ENCODE peak calls at places on chromosomes 4 and X, in four cellular contexts. T, Y, C and U are unnamed samples.

GRCh38 chrX:38095971-38096529 is 89.7 kb downstream of the SYTL5 start:
- DNase-seq in T (no peak), Y (peak), C (no peak), U (no peak)

GRCh38 chr4:153019906-153020305 is 83.8 kb downstream of the FHDC1 start:
- DNase-seq in T (no peak), Y (no peak), C (no peak), U (no peak)

GRCh38 chr4:105622269-105622668 is 69.8 kb downstream of the ARHGEF38 start:
- DNase-seq in T (no peak), Y (peak), C (no peak), U (no peak)

GRCh38 chrX:136214551-136214950 is 36.6 kb downstream of the MAP7D3 start:
- DNase-seq in T (no peak), Y (peak), C (no peak), U (no peak)

GRCh38 chr4:139873111-139873866 is 207.7 kb downstream of the MGST2 start:
- DNase-seq in T (no peak), Y (peak), C (no peak), U (no peak)

GRCh38 chr4:79241846-79242245 is 84.0 kb downstream of the NAA11 start:
- DNase-seq in T (no peak), Y (peak), C (no peak), U (no peak)

GRCh38 chr4:184805462-184806245 is 20.1 kb downstream of the ACSL1 start:
- DNase-seq in T (no peak), Y (no peak), C (no peak), U (peak)

GRCh38 chr4:19195696-19196095 is 1056.0 kb upstream of the SLIT2 start:
- DNase-seq in T (no peak), Y (no peak), C (no peak), U (no peak)

GRCh38 chr4:79979785-79980437 is 93.1 kb downstream of the ANTXR2 start:
- DNase-seq in T (no peak), Y (no peak), C (no peak), U (no peak)

GRCh38 chrX:69179380-69179911 is 14.2 kb upstream of the PJA1 start:
- DNase-seq in T (no peak), Y (no peak), C (no peak), U (no peak)

GRCh38 chr4:168637872-168638756 is 141.3 kb downstream of the PALLD start:
- DNase-seq in T (no peak), Y (peak), C (no peak), U (no peak)

GRCh38 chr4:151227731-151228130 is 49.2 kb upstream of the PRSS48 start:
- DNase-seq in T (no peak), Y (peak), C (no peak), U (no peak)

GRCh38 chr4:173590697-173591096 is 60.7 kb upstream of the HAND2 start:
- DNase-seq in T (no peak), Y (no peak), C (no peak), U (no peak)

GRCh38 chr4:98994474-98995182 is 893 bp upstream of the METAP1 start:
- DNase-seq in T (no peak), Y (peak), C (no peak), U (no peak)

GRCh38 chrX:74458738-74459137 is 37.4 kb downstream of the SLC16A2 start:
- DNase-seq in T (no peak), Y (peak), C (no peak), U (no peak)

GRCh38 chr4:142567620-142568451 is 278.3 kb downstream of the INPP4B start:
- DNase-seq in T (no peak), Y (peak), C (no peak), U (no peak)

GRCh38 chr4:77959566-77960338 is 97.1 kb downstream of the MRPL1 start:
- DNase-seq in T (no peak), Y (peak), C (peak), U (no peak)

GRCh38 chr4:24770111-24770584 is 25.2 kb upstream of the SOD3 start:
- DNase-seq in T (no peak), Y (peak), C (peak), U (no peak)

GRCh38 chr4:106038012-106038411 is 142.7 kb downstream of the NPNT start:
- DNase-seq in T (no peak), Y (no peak), C (no peak), U (no peak)

GRCh38 chrX:1485033-1485432 is 32.3 kb upstream of the ASMTL start:
- DNase-seq in T (no peak), Y (no peak), C (no peak), U (no peak)

GRCh38 chr4:76147454-76148141 is 599 bp downstream of the NUP54 start:
- DNase-seq in T (peak), Y (peak), C (peak), U (no peak)

GRCh38 chr4:42627887-42628646 is 28.8 kb downstream of the ATP8A1 start:
- DNase-seq in T (peak), Y (no peak), C (no peak), U (peak)

GRCh38 chr4:140069068-140069467 is 84.9 kb downstream of the MAML3 start:
- DNase-seq in T (no peak), Y (peak), C (no peak), U (no peak)

GRCh38 chrX:52576946-52577345 is 60.1 kb upstream of the XAGE1B start:
- DNase-seq in T (no peak), Y (no peak), C (no peak), U (no peak)

GRCh38 chr4:174794706-174795105 is 34.3 kb downstream of the GLRA3 start:
- DNase-seq in T (no peak), Y (peak), C (no peak), U (no peak)

GRCh38 chr4:161937151-161937550 is 226.6 kb downstream of the FSTL5 start:
- DNase-seq in T (no peak), Y (no peak), C (no peak), U (no peak)

GRCh38 chr4:18689308-18689915 is 667.9 kb upstream of the LCORL start:
- DNase-seq in T (no peak), Y (peak), C (peak), U (no peak)

GRCh38 chr4:1578301-1578781 is 105.8 kb downstream of the FAM53A start:
- DNase-seq in T (no peak), Y (no peak), C (no peak), U (no peak)

GRCh38 chr4:64799751-64800150 is 390.5 kb upstream of the TECRL start:
- DNase-seq in T (no peak), Y (no peak), C (no peak), U (no peak)

GRCh38 chr4:82969414-82969813 is 41.2 kb downstream of the LIN54 start:
- DNase-seq in T (no peak), Y (no peak), C (no peak), U (no peak)

GRCh38 chr4:108172780-108173598 is 4.3 kb upstream of the LEF1 start:
- DNase-seq in T (peak), Y (peak), C (peak), U (peak)

GRCh38 chrX:38768079-38768478 is 33.2 kb upstream of the MID1IP1 start:
- DNase-seq in T (no peak), Y (peak), C (no peak), U (no peak)

GRCh38 chrX:10022580-10023245 is 55.6 kb downstream of the CLDN34 start:
- DNase-seq in T (no peak), Y (peak), C (no peak), U (no peak)

GRCh38 chr4:103907414-103907813 is 187.6 kb upstream of the TACR3 start:
- DNase-seq in T (no peak), Y (no peak), C (no peak), U (no peak)

GRCh38 chr4:121876976-121877773 is 6.9 kb upstream of the BBS7 start:
- DNase-seq in T (no peak), Y (no peak), C (no peak), U (no peak)